ENCODE peak calls at places on chromosomes 13 and 19, in eight cellular contexts. N is GM12865; E is bronchial epithelial cell; W is PC-9; K is AG10803; F is kidney epithelial cell; U is CD8-positive, alpha-beta T cell; V is fibroblast of lung. J is an unnamed sample.

GRCh38 chr13:54484166-54484565 is 1455.6 kb downstream of the OLFM4 start:
- DNase-seq in E (no peak), K (no peak), F (no peak), W (no peak), U (no peak), N (no peak), V (no peak), J (no peak)

GRCh38 chr13:22061371-22061805 is 390.5 kb downstream of the FGF9 start:
- DNase-seq in F (no peak), W (no peak), K (no peak), E (no peak), N (peak), V (no peak), U (peak), J (no peak)

GRCh38 chr19:4425531-4425930 is 23.1 kb downstream of the CHAF1A start:
- DNase-seq in K (peak), E (no peak), N (no peak), F (no peak), U (no peak), W (no peak), V (peak), J (peak)

GRCh38 chr19:18390075-18390909 is 4.3 kb downstream of the GDF15 start:
- DNase-seq in W (no peak), V (no peak), E (no peak), K (no peak), F (no peak), N (no peak), U (no peak), J (no peak)

GRCh38 chr19:30371960-30372824 is at the start of gene ZNF536:
- DNase-seq in F (no peak), W (no peak), V (no peak), E (no peak), K (no peak), N (no peak), U (no peak), J (no peak)

GRCh38 chr13:27825153-27825552 is 32.9 kb downstream of the GSX1 start:
- DNase-seq in W (no peak), E (no peak), F (no peak), U (no peak), K (no peak), V (no peak), N (no peak), J (no peak)

GRCh38 chr19:3360494-3361383 is 5.6 kb upstream of the NFIC start:
- DNase-seq in U (peak), V (peak), W (no peak), E (no peak), F (no peak), N (peak), K (no peak), J (no peak)

GRCh38 chr19:29537601-29538000 is 11.8 kb downstream of the VSTM2B start:
- DNase-seq in W (no peak), U (no peak), N (no peak), V (no peak), F (no peak), K (no peak), E (no peak), J (no peak)

GRCh38 chr19:30733826-30734550 is 361.8 kb downstream of the ZNF536 start:
- DNase-seq in U (no peak), F (no peak), V (no peak), E (no peak), W (no peak), K (no peak), N (no peak), J (no peak)

GRCh38 chr19:44658069-44658727 is 13.1 kb upstream of the CEACAM19 start:
- DNase-seq in N (no peak), K (no peak), W (no peak), F (no peak), E (no peak), U (no peak), V (no peak), J (no peak)

GRCh38 chr19:3656073-3656746 is 29.6 kb upstream of the CACTIN start:
- DNase-seq in F (no peak), V (peak), N (no peak), K (peak), U (no peak), E (no peak), W (no peak), J (no peak)

GRCh38 chr13:73141292-73141771 is 82.5 kb downstream of the KLF5 start:
- DNase-seq in K (no peak), W (no peak), U (no peak), V (peak), N (no peak), E (no peak), F (no peak), J (no peak)
- H3K4me3 ChIP-seq in K (no peak), W (no peak), U (no peak), V (peak), N (no peak), E (no peak), F (no peak), J (no peak)

GRCh38 chr19:40251244-40251643 is 24.8 kb upstream of the CCNP start:
- DNase-seq in E (no peak), V (no peak), N (no peak), U (no peak), F (no peak), W (no peak), K (no peak), J (no peak)

GRCh38 chr19:40254714-40255418 is 28.4 kb upstream of the CCNP start:
- DNase-seq in V (no peak), F (no peak), N (no peak), W (no peak), U (no peak), E (no peak), K (no peak), J (no peak)

GRCh38 chr19:40251991-40252390 is 25.5 kb upstream of the CCNP start:
- DNase-seq in V (no peak), N (no peak), F (no peak), U (no peak), K (no peak), W (no peak), E (no peak), J (no peak)

GRCh38 chr19:40253611-40254092 is 27.2 kb upstream of the CCNP start:
- DNase-seq in E (no peak), V (no peak), K (no peak), F (no peak), W (no peak), N (no peak), U (no peak), J (no peak)

DNA sequence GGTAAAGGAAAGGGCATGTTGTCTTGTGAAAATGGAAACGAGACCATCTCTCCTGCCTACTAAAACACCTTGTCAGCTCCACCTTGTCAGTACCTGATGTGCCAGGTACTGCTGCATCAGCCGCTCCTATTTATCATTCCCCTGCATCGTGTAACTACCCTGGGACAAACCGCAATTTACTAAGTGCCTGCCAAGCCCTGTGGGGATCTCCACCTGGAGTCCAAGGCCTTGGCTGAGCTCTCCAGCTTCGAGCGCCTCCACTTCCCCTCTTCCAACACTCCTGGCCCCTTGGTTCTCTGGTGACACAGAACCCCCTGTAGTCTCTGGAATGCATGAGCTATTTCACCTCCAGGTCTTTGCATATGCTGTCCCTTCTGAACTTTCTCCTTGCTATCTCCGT is 25.9 kb upstream of the CCNP start:
- DNase-seq in V (no peak), E (no peak), F (no peak), N (no peak), K (no peak), W (no peak), U (no peak), J (no peak)
- TF ChIP-seq CTCF in V (no peak), E (no peak), F (no peak), N (no peak), K (no peak), W (no peak), U (no peak), J (no peak)

GRCh38 chr13:109332501-109333499 is 453.6 kb downstream of the IRS2 start:
- DNase-seq in E (no peak), F (no peak), V (no peak), W (no peak), K (no peak), U (no peak), N (no peak), J (no peak)
- H3K4me3 ChIP-seq in E (no peak), F (no peak), V (no peak), W (no peak), K (no peak), U (no peak), N (no peak), J (no peak)

GRCh38 chr19:6925801-6926751 is 38.7 kb downstream of the ADGRE1 start:
- DNase-seq in N (peak), W (no peak), U (no peak), F (no peak), E (no peak), V (no peak), K (peak), J (no peak)
- TF ChIP-seq CTCF in N (peak), W (peak), U (no peak), F (no peak), E (no peak), V (no peak), K (no peak), J (no peak)

GRCh38 chr13:100958859-100959258 is 284.3 kb upstream of the TMTC4 start:
- DNase-seq in K (no peak), V (no peak), W (no peak), N (no peak), E (no peak), U (no peak), F (no peak), J (no peak)

GRCh38 chr13:100957741-100958140 is 283.1 kb upstream of the TMTC4 start:
- DNase-seq in W (no peak), E (no peak), F (no peak), U (no peak), N (no peak), K (no peak), V (no peak), J (no peak)

GRCh38 chr13:100951031-100951430 is 276.4 kb upstream of the TMTC4 start:
- DNase-seq in V (no peak), U (no peak), E (no peak), F (no peak), K (no peak), N (no peak), W (no peak), J (no peak)

GRCh38 chr13:100954430-100955361 is 280.1 kb upstream of the TMTC4 start:
- DNase-seq in V (peak), U (no peak), E (no peak), K (no peak), F (no peak), N (no peak), W (no peak), J (no peak)
- H3K4me3 ChIP-seq in V (no peak), U (no peak), E (no peak), K (no peak), F (no peak), N (no peak), W (no peak), J (no peak)

DNA sequence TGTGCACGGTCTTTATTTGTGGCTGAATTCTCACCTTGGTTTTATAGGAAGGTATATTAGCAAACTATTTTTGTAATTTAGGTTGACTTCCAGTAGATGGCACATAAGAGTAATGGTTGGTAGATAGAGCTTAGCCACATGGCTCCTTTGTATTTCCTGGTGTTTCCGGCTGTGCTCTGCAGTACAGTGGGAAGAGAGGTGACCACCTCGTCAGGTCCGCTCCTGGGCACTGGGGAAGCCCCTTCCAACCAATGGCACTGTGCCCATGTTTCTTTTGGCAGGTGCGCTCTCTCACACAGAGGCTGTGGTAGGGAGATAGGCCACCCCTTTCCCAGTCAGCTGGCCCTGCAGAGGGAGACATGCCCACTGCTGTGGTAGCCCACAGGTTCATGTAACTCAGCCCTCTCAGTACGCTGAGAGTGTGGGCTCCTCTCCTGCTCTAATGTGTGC is 74.3 kb upstream of the ATP12A start:
- DNase-seq in V (peak), N (peak), E (peak), U (no peak), K (peak), F (no peak), W (peak), J (no peak)
- TF ChIP-seq CTCF in V (no peak), N (peak), E (peak), U (peak), K (peak), F (no peak), W (peak), J (peak)

GRCh38 chr13:36130542-36131214 is 504 bp downstream of the DCLK1 start:
- DNase-seq in E (no peak), W (peak), U (no peak), N (no peak), F (no peak), V (no peak), K (no peak), J (no peak)

GRCh38 chr13:36129539-36129938 is 1.6 kb downstream of the DCLK1 start:
- DNase-seq in F (no peak), N (no peak), K (no peak), W (no peak), V (no peak), U (no peak), E (no peak), J (no peak)

GRCh38 chr13:36131931-36132297 is 732 bp upstream of the DCLK1 start:
- DNase-seq in F (no peak), W (no peak), V (peak), K (peak), U (no peak), E (no peak), N (no peak), J (no peak)

GRCh38 chr13:36130168-36130541 is 1.0 kb downstream of the DCLK1 start:
- DNase-seq in U (no peak), F (no peak), W (no peak), E (no peak), K (no peak), V (no peak), N (no peak), J (no peak)

GRCh38 chr13:36131215-36131930 is at the start of gene DCLK1:
- DNase-seq in K (peak), U (no peak), E (no peak), V (peak), N (no peak), W (peak), F (no peak), J (no peak)
- H3K4me3 ChIP-seq in K (peak), U (no peak), E (peak), V (peak), N (no peak), W (peak), F (peak), J (peak)

GRCh38 chr19:11697284-11697855 is 41.4 kb downstream of the ZNF823 start:
- DNase-seq in W (no peak), V (no peak), N (no peak), U (no peak), E (no peak), K (peak), F (no peak), J (no peak)

GRCh38 chr19:11692127-11692790 is 46.5 kb downstream of the ZNF823 start:
- DNase-seq in U (no peak), K (no peak), V (no peak), W (no peak), F (no peak), E (no peak), N (no peak), J (no peak)

GRCh38 chr19:11694533-11695439 is 44.0 kb downstream of the ZNF823 start:
- DNase-seq in V (peak), N (peak), F (peak), K (peak), W (peak), E (peak), U (peak), J (peak)

GRCh38 chr19:11698231-11698630 is 40.5 kb downstream of the ZNF823 start:
- DNase-seq in K (no peak), E (no peak), F (no peak), U (no peak), W (no peak), V (no peak), N (no peak), J (no peak)

GRCh38 chr19:11693505-11694499 is 44.9 kb downstream of the ZNF823 start:
- DNase-seq in K (peak), W (peak), U (no peak), E (peak), F (no peak), V (peak), N (peak), J (peak)
- TF ChIP-seq CTCF in K (no peak), W (peak), U (no peak), E (no peak), F (no peak), V (no peak), N (no peak), J (no peak)

GRCh38 chr13:106603568-106603967 is 35.6 kb upstream of the ARGLU1 start:
- DNase-seq in N (no peak), K (no peak), W (no peak), F (no peak), V (no peak), E (no peak), U (no peak), J (no peak)
- H3K4me3 ChIP-seq in N (no peak), K (no peak), W (no peak), F (no peak), V (no peak), E (no peak), U (no peak), J (no peak)

J was measured in AG04449.